ENCODE peak calls at places on chromosomes 5 and 9, in four cellular contexts. A is GM12878, M is HepG2, K is H1. V is an unnamed sample.

GRCh38 chr9:92525306-92525705 is 10.5 kb downstream of the ECM2 start:
- DNase-seq in K (no peak), A (no peak), M (no peak), V (no peak)

GRCh38 chr5:41924872-41925554 is at the start of gene FBXO4:
- DNase-seq in K (peak; percentile 68), A (peak; percentile 63), M (peak; percentile 71), V (no peak)

GRCh38 chr5:109291090-109291489 is 118.7 kb downstream of the PJA2 start:
- DNase-seq in A (no peak), M (no peak), K (no peak), V (no peak)

GRCh38 chr9:10806873-10807272 is 194.1 kb upstream of the PTPRD start:
- DNase-seq in K (no peak), A (no peak), M (no peak), V (no peak)

GRCh38 chr5:1432296-1432695 is 12.9 kb downstream of the SLC6A3 start:
- DNase-seq in M (no peak), A (no peak), K (no peak), V (no peak)

GRCh38 chr5:142955628-142956027 is 185.5 kb downstream of the ARHGAP26 start:
- DNase-seq in M (no peak), K (no peak), A (no peak), V (no peak)

GRCh38 chr5:6328173-6328572 is 50.2 kb downstream of the MED10 start:
- DNase-seq in M (peak; percentile 12), A (no peak), K (peak; percentile 76), V (peak; percentile 68)

GRCh38 chr5:42811591-42812392 is at the start of gene SELENOP:
- DNase-seq in A (peak; percentile 8), K (no peak), M (peak; percentile 99), V (peak; percentile 36)

GRCh38 chr9:95189230-95190098 is 128.0 kb downstream of the FANCC start:
- DNase-seq in A (no peak), K (no peak), M (peak; percentile 35), V (no peak)

GRCh38 chr5:64166201-64166959 is 737 bp downstream of the RNF180 start:
- DNase-seq in K (no peak), A (no peak), M (no peak), V (no peak)

GRCh38 chr5:30894811-30895210 is 298.7 kb upstream of the CDH6 start:
- DNase-seq in M (no peak), K (no peak), A (no peak), V (no peak)

GRCh38 chr5:174505621-174506020 is 218.8 kb upstream of the MSX2 start:
- DNase-seq in A (no peak), M (no peak), K (no peak), V (no peak)

GRCh38 chr5:113237893-113238292 is 196.9 kb downstream of the TSSK1B start:
- DNase-seq in K (peak; percentile 16), M (no peak), A (no peak), V (no peak)

GRCh38 chr5:135110941-135111596 is 77.0 kb upstream of the PITX1 start:
- DNase-seq in M (no peak), A (no peak), K (no peak), V (no peak)

GRCh38 chr5:104018299-104018698 is 455.7 kb upstream of the NUDT12 start:
- DNase-seq in M (no peak), K (no peak), A (no peak), V (no peak)

GRCh38 chr9:95341262-95342011 is 23.9 kb upstream of the FANCC start:
- DNase-seq in M (no peak), K (no peak), A (no peak), V (no peak)

GRCh38 chr5:178895615-178896571 is at the start of gene ZFP2:
- DNase-seq in M (peak; percentile 19), K (peak; percentile 82), A (no peak), V (peak; percentile 49)

GRCh38 chr5:64635056-64635686 is 55.1 kb upstream of the SHISAL2B start:
- DNase-seq in M (no peak), A (no peak), K (no peak), V (no peak)

GRCh38 chr5:132305420-132305819 is 11.2 kb downstream of the SLC22A4 start:
- DNase-seq in A (no peak), M (no peak), K (no peak), V (no peak)

GRCh38 chr5:132313378-132313777 is 19.2 kb downstream of the SLC22A4 start:
- DNase-seq in K (no peak), A (no peak), M (no peak), V (no peak)

GRCh38 chr5:132308701-132309100 is 14.5 kb downstream of the SLC22A4 start:
- DNase-seq in K (no peak), A (no peak), M (no peak), V (no peak)

GRCh38 chr5:132310141-132310834 is 16.1 kb downstream of the SLC22A4 start:
- DNase-seq in A (no peak), M (no peak), K (no peak), V (no peak)

DNA sequence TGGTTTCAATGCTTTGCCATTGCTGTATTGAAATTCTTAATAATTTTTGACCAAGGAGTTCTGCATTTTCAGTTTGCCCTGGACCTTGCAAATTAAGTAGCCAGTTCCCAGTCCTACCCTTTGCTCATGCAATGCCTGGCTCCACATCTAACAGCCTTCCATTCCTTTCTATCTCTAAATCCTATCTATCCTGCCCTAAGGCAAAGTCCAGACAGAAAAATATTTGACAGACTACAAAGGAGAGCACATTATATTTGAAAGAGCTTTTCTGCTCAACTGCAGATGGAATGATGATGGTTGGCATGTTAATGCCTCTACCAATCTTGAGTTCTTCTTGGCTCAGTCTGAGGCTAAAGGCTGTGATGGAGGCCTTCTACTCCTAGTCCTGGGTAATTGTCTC is 15.5 kb downstream of the SLC22A4 start:
- DNase-seq in K (no peak), M (peak; percentile 35), A (no peak), V (no peak)
- TF ChIP-seq SUZ12 in K (no peak), M (no peak), A (no peak), V (no peak)

GRCh38 chr5:150161242-150162141 is 5.1 kb upstream of the CDX1 start:
- DNase-seq in M (peak; percentile 69), A (no peak), K (peak; percentile 100), V (no peak)
- H3K4me1 ChIP-seq in M (peaks cover 71% of the 10 kb centered on the region), A (peaks cover 9% of the 10 kb centered on the region), K (peaks cover 4% of the 10 kb centered on the region), V (peaks cover 23% of the 10 kb centered on the region)

GRCh38 chr5:80655231-80655784 is 525 bp upstream of the DHFR start:
- DNase-seq in M (peak; percentile 11), A (no peak), K (no peak), V (no peak)

GRCh38 chr5:80654054-80654390 is 430 bp upstream of the MSH3 start:
- DNase-seq in K (no peak), M (peak; percentile 20), A (no peak), V (no peak)

GRCh38 chr5:80659111-80659510 is 4.3 kb upstream of the DHFR start:
- DNase-seq in K (no peak), M (no peak), A (no peak), V (no peak)

GRCh38 chr5:80654391-80655230 is at the start of the genes DHFR and MSH3:
- DNase-seq in K (peak; percentile 88), M (peak; percentile 90), A (peak; percentile 81), V (peak; percentile 76)

DNA sequence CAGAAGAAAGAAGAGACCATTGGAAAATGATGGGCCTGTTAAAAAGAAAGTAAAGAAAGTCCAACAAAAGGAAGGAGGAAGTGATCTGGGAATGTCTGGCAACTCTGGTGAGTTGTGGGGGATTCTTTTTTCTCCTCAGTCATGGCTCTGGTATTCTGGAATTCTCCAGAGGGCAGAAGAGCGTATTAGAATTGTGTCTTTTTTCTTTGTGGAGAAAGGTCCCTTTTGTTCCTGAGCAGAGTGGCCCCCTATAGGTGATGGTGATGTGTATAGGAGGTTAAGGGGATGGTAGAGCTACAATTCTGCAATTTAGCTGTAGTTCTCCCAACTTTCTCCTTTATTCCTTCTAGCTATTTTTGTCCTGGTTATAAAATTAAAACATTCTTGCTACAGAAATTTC is 1.6 kb upstream of the DHFR start:
- DNase-seq in A (no peak), K (no peak), M (peak; percentile 29), V (no peak)
- H3K4me3 ChIP-seq in A (peak overlapping the region; percentile 88), K (no peak overlapping the region), M (no peak overlapping the region), V (no peak overlapping the region)

GRCh38 chr5:151596839-151597539 is 5.9 kb upstream of the FAT2 start:
- DNase-seq in M (peak; percentile 31), A (no peak), K (no peak), V (no peak)
- TF ChIP-seq SUZ12 in M (no peak), A (no peak), K (no peak), V (no peak)

GRCh38 chr5:60517094-60517694 is 182.8 kb downstream of the DEPDC1B start:
- DNase-seq in K (no peak), M (no peak), A (no peak), V (no peak)

GRCh38 chr5:60520451-60521210 is 179.3 kb downstream of the DEPDC1B start:
- DNase-seq in A (no peak), M (no peak), K (no peak), V (no peak)

GRCh38 chr5:60521379-60522298 is 178.3 kb downstream of the DEPDC1B start:
- DNase-seq in M (no peak), A (peak; percentile 56), K (no peak), V (no peak)

GRCh38 chr5:60517850-60518249 is 182.1 kb downstream of the DEPDC1B start:
- DNase-seq in A (no peak), M (no peak), K (no peak), V (no peak)

DNA sequence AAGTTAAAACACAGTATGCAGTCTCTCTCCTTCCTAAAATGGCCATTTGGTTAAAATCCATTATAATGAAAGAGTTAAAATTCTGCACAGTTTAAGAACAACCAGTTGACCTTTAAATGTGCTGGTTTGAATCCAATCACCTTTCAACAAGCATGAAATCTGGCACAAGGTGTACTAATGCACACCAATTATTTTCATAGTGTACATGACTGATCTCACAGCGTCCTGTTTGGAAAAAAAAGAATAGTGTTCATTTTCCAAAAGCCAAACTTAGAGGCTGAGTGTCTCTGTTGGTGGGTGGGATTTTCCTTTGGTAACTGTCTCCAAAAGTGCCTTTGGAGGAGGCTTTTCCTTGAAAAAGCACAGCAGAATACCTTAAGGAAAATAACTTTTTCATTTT is 180.6 kb downstream of the DEPDC1B start:
- DNase-seq in K (no peak), M (no peak), A (no peak), V (no peak)
- H3K4me1 ChIP-seq in K (no peaks in the 10 kb centered on the region), M (peaks cover 28% of the 10 kb centered on the region), A (peaks cover 42% of the 10 kb centered on the region), V (no peaks in the 10 kb centered on the region)